ENCODE peak calls at places on chromosome 7, in six cellular contexts. G is fibroblast of lung; X is CD8-positive, alpha-beta T cell; M is BE2C; R is GM23248; J is pancreas. A is an unnamed sample.

GRCh38 chr7:4143511-4144160 is 538.5 kb upstream of the FOXK1 start:
- DNase-seq in M (no peak), X (no peak), G (no peak), R (no peak), J (peak; percentile 10), A (no peak)

GRCh38 chr7:50068026-50068425 is 25.0 kb downstream of the ZPBP start:
- DNase-seq in R (peak; percentile 40), X (peak; percentile 13), G (no peak), J (no peak), M (no peak), A (peak; percentile 24)

GRCh38 chr7:43905954-43906326 is 456 bp downstream of the URGCP start:
- DNase-seq in R (peak; percentile 59), J (peak; percentile 29), M (peak; percentile 52), G (peak; percentile 46), X (peak; percentile 17), A (peak; percentile 45)

GRCh38 chr7:12985228-12985627 is 297.8 kb downstream of the ARL4A start:
- DNase-seq in R (no peak), M (no peak), G (no peak), X (no peak), J (no peak), A (no peak)

GRCh38 chr7:107564553-107565298 is 955 bp downstream of the DUS4L start:
- DNase-seq in G (peak; percentile 77), X (no peak), R (peak; percentile 91), M (no peak), J (no peak), A (no peak)

GRCh38 chr7:12686894-12687212 is 580 bp upstream of the ARL4A start:
- DNase-seq in G (no peak), X (no peak), M (no peak), J (no peak), R (no peak), A (no peak)

GRCh38 chr7:44073664-44074348 is 8.4 kb upstream of the PGAM2 start:
- DNase-seq in M (peak; percentile 82), R (peak; percentile 86), J (peak; percentile 67), X (peak; percentile 62), G (no peak), A (no peak)

GRCh38 chr7:68770649-68771048 is 827.6 kb upstream of the AUTS2 start:
- DNase-seq in G (no peak), X (no peak), R (peak; percentile 1), M (peak; percentile 97), J (peak; percentile 28), A (no peak)

GRCh38 chr7:55420535-55420934 is 55.4 kb downstream of the LANCL2 start:
- DNase-seq in R (peak; percentile 27), X (no peak), G (peak; percentile 13), J (no peak), M (no peak), A (no peak)

GRCh38 chr7:137850586-137850985 is 3.8 kb upstream of the DGKI start:
- DNase-seq in M (no peak), X (no peak), G (no peak), J (no peak), R (peak; percentile 70), A (no peak)

GRCh38 chr7:46192191-46192590 is 271.1 kb upstream of the IGFBP3 start:
- DNase-seq in G (no peak), M (no peak), J (no peak), R (no peak), X (no peak), A (peak; percentile 5)

GRCh38 chr7:41921453-41921912 is 218.6 kb upstream of the INHBA start:
- DNase-seq in M (no peak), J (no peak), R (peak; percentile 80), X (no peak), G (peak; percentile 84), A (no peak)

GRCh38 chr7:102061981-102062390 is 224.7 kb upstream of the SH2B2 start:
- DNase-seq in R (no peak), M (peak; percentile 38), X (no peak), J (no peak), G (no peak), A (no peak)

GRCh38 chr7:16071246-16071857 is 350.0 kb downstream of the CRPPA start:
- DNase-seq in J (no peak), G (peak; percentile 80), R (peak; percentile 77), M (peak; percentile 19), X (peak; percentile 5), A (no peak)

GRCh38 chr7:100673942-100674431 is 447 bp downstream of the GNB2 start:
- DNase-seq in R (peak; percentile 60), M (no peak), G (peak; percentile 39), J (peak; percentile 68), X (peak; percentile 48), A (no peak)

GRCh38 chr7:13850185-13850752 is 139.2 kb downstream of the ETV1 start:
- DNase-seq in J (no peak), X (peak; percentile 38), M (peak; percentile 49), G (peak; percentile 97), R (peak; percentile 99), A (peak; percentile 87)

GRCh38 chr7:138785587-138786437 is 12.0 kb upstream of the TMEM213 start:
- DNase-seq in X (no peak), J (no peak), M (no peak), G (no peak), R (peak; percentile 47), A (peak; percentile 37)

GRCh38 chr7:154856737-154857136 is 146.2 kb downstream of the PAXIP1 start:
- DNase-seq in M (no peak), X (no peak), J (no peak), G (no peak), R (no peak), A (no peak)

GRCh38 chr7:25854608-25855497 is 297.1 kb upstream of the NFE2L3 start:
- DNase-seq in J (no peak), R (peak; percentile 99), G (peak; percentile 100), M (peak; percentile 86), X (no peak), A (peak; percentile 78)

GRCh38 chr7:108419961-108420360 is 36.3 kb downstream of the NRCAM start:
- DNase-seq in R (no peak), X (no peak), M (no peak), J (no peak), G (no peak), A (no peak)

GRCh38 chr7:1706721-1707613 is 36.9 kb downstream of the ELFN1 start:
- DNase-seq in G (no peak), M (peak; percentile 20), X (no peak), J (no peak), R (no peak), A (no peak)

GRCh38 chr7:155163696-155164095 is 93.6 kb downstream of the HTR5A start:
- DNase-seq in J (peak; percentile 38), X (no peak), M (no peak), R (no peak), G (no peak), A (no peak)

GRCh38 chr7:126411032-126411820 is 841.5 kb downstream of the GRM8 start:
- DNase-seq in M (no peak), X (no peak), G (no peak), R (no peak), J (no peak), A (no peak)

GRCh38 chr7:21730399-21730798 is 187.6 kb downstream of the DNAH11 start:
- DNase-seq in G (no peak), M (no peak), J (no peak), X (no peak), R (no peak), A (no peak)

GRCh38 chr7:1638113-1638726 is 31.9 kb upstream of the ELFN1 start:
- DNase-seq in M (no peak), R (peak; percentile 20), J (no peak), G (no peak), X (no peak), A (no peak)

GRCh38 chr7:12550956-12551355 is 19.6 kb upstream of the SCIN start:
- DNase-seq in M (no peak), X (no peak), J (no peak), G (no peak), R (peak; percentile 48), A (no peak)

GRCh38 chr7:360454-361100 is 70.6 kb downstream of the FOXL3 start:
- DNase-seq in M (no peak), R (no peak), J (peak; percentile 23), G (no peak), X (peak; percentile 44), A (no peak)

GRCh38 chr7:116711790-116712189 is 39.8 kb downstream of the MET start:
- DNase-seq in R (no peak), M (no peak), G (no peak), J (no peak), X (no peak), A (no peak)

GRCh38 chr7:116713500-116713899 is 41.5 kb downstream of the MET start:
- DNase-seq in G (no peak), R (no peak), X (no peak), M (no peak), J (no peak), A (no peak)

GRCh38 chr7:116715087-116715486 is 43.1 kb downstream of the MET start:
- DNase-seq in G (peak; percentile 25), J (no peak), R (peak; percentile 43), X (no peak), M (no peak), A (no peak)

GRCh38 chr7:116713918-116714317 is 41.9 kb downstream of the MET start:
- DNase-seq in J (no peak), G (peak; percentile 46), X (no peak), R (peak; percentile 78), M (no peak), A (no peak)

DNA sequence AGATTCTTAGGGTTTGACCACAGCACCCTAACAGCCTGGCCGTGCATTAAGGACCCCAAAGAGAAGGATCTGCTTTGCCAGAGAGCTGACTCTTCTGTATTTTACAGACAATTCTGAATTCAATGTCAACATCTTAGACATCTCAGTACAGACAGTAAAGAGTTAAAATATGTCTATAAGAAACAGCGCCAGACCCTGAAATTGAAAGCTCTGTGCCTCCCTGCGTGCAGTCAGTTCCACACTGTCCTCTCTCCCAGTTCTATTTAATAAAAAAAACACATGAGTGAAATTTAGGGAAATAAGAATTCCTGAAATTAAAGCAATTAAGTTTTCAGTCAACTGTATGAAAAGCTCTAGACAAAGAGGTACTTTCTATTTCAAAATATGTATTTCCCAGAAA is 45.1 kb downstream of the MET start:
- DNase-seq in M (no peak), X (no peak), J (no peak), G (no peak), R (peak; percentile 40), A (no peak)
- H3K4me3 ChIP-seq in M (no peak overlapping the region), X (no peak overlapping the region), J (no peak overlapping the region), G (no peak overlapping the region), R (peak overlapping the region; percentile 52), A (no peak overlapping the region)

GRCh38 chr7:72362246-72362645 is 49.9 kb downstream of the CALN1 start:
- DNase-seq in X (no peak), G (no peak), M (no peak), R (no peak), J (no peak), A (no peak)
- H3K9me3 ChIP-seq in X (no peaks in the 10 kb centered on the region), G (no peaks in the 10 kb centered on the region), M (no peaks in the 10 kb centered on the region), R (no peaks in the 10 kb centered on the region), J (no peaks in the 10 kb centered on the region), A (no peaks in the 10 kb centered on the region)

DNA sequence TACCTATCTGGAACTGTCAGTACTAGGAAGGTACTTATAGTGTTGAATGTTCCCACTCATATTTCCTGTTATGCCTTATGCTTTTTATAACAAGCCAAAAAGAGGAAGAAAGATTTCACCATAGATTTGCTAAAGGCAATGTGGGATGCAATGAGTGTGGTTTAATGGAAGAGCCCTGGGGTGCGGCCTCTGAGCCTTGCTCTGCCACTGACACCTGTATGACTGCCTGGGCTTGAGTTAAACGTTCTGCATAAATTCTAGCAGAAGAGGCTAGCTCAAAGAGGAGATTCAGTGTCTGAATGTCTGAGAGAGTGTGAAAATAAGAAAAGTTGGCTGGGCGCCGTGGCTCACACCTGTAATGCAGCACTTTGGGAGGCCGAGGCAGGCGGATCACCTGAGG is 143.8 kb downstream of the TPST1 start:
- DNase-seq in G (no peak), J (no peak), M (no peak), R (no peak), X (no peak), A (no peak)
- H3K4me3 ChIP-seq in G (no peak overlapping the region), J (no peak overlapping the region), M (no peak overlapping the region), R (no peak overlapping the region), X (no peak overlapping the region), A (no peak overlapping the region)

GRCh38 chr7:158283016-158283974 is 304.3 kb downstream of the PTPRN2 start:
- DNase-seq in G (no peak), M (no peak), J (no peak), R (no peak), X (no peak), A (no peak)
- H3K9me3 ChIP-seq in G (no peaks in the 10 kb centered on the region), M (no peaks in the 10 kb centered on the region), J (no peaks in the 10 kb centered on the region), R (no peaks in the 10 kb centered on the region), X (no peaks in the 10 kb centered on the region), A (no peaks in the 10 kb centered on the region)